ENCODE peak calls at places on chromosomes 1 and 21, in nine cellular contexts. E, D, T, I, B, H, R, J and Q are unnamed samples.

GRCh38 chr1:117512728-117513321 is 93.0 kb upstream of the TENT5C start:
- DNase-seq in E (peak; percentile 52), D (no peak), T (no peak), I (no peak), B (no peak), H (no peak), R (no peak), J (no peak), Q (peak; percentile 34)

GRCh38 chr1:107220036-107220435 is 79.2 kb downstream of the NTNG1 start:
- DNase-seq in E (no peak), D (no peak), T (no peak), I (no peak), B (no peak), H (no peak), R (no peak), J (no peak), Q (no peak)

GRCh38 chr1:184974837-184975115 is 468 bp upstream of the NIBAN1 start:
- DNase-seq in E (no peak), D (no peak), T (no peak), I (no peak), B (no peak), H (no peak), R (no peak), J (no peak), Q (no peak)

GRCh38 chr1:1358433-1359201 is at the start of gene MXRA8:
- DNase-seq in E (peak; percentile 96), D (peak; percentile 81), T (no peak), I (peak; percentile 6), B (no peak), H (no peak), R (peak; percentile 62), J (peak; percentile 39), Q (no peak)

GRCh38 chr1:234851450-234852438 is 241.8 kb upstream of the IRF2BP2 start:
- DNase-seq in E (no peak), D (peak; percentile 75), T (no peak), I (no peak), B (no peak), H (no peak), R (peak; percentile 40), J (no peak), Q (peak; percentile 86)

GRCh38 chr1:207579436-207579799 is 65.5 kb upstream of the CR1L start:
- DNase-seq in E (peak; percentile 73), D (no peak), T (no peak), I (no peak), B (peak; percentile 77), H (no peak), R (peak; percentile 67), J (peak; percentile 50), Q (peak; percentile 70)

GRCh38 chr1:241532864-241533263 is 686 bp downstream of the KMO start:
- DNase-seq in E (no peak), D (no peak), T (no peak), I (no peak), B (no peak), H (no peak), R (peak; percentile 8), J (no peak), Q (no peak)

GRCh38 chr1:174788981-174789380 is 210.8 kb upstream of the CACYBP start:
- DNase-seq in E (peak; percentile 59), D (no peak), T (no peak), I (no peak), B (no peak), H (no peak), R (no peak), J (no peak), Q (peak; percentile 60)

GRCh38 chr21:41943468-41944250 is 10.2 kb downstream of the C2CD2 start:
- DNase-seq in E (no peak), D (no peak), T (no peak), I (no peak), B (no peak), H (no peak), R (no peak), J (peak; percentile 70), Q (no peak)

GRCh38 chr1:97353094-97353493 is 567.7 kb downstream of the DPYD start:
- DNase-seq in E (no peak), D (no peak), T (no peak), I (no peak), B (no peak), H (no peak), R (no peak), J (peak; percentile 2), Q (no peak)

GRCh38 chr1:151809625-151810556 is 4.7 kb upstream of the LINGO4 start:
- DNase-seq in E (no peak), D (no peak), T (no peak), I (no peak), B (no peak), H (no peak), R (no peak), J (no peak), Q (no peak)

GRCh38 chr1:61293986-61294504 is 211.7 kb downstream of the NFIA start:
- DNase-seq in E (peak; percentile 52), D (no peak), T (no peak), I (no peak), B (no peak), H (no peak), R (no peak), J (no peak), Q (no peak)

GRCh38 chr1:206012086-206012859 is 9.1 kb upstream of the RAB7B start:
- DNase-seq in E (no peak), D (peak; percentile 91), T (no peak), I (no peak), B (peak; percentile 70), H (no peak), R (peak; percentile 64), J (peak; percentile 59), Q (peak; percentile 99)

GRCh38 chr1:13681921-13682320 is 18.1 kb upstream of the PRDM2 start:
- DNase-seq in E (no peak), D (no peak), T (no peak), I (no peak), B (no peak), H (no peak), R (no peak), J (no peak), Q (no peak)

GRCh38 chr1:3314561-3315271 is 139.7 kb upstream of the ARHGEF16 start:
- DNase-seq in E (peak; percentile 63), D (peak; percentile 21), T (no peak), I (no peak), B (no peak), H (no peak), R (no peak), J (no peak), Q (no peak)

GRCh38 chr1:159854101-159854692 is 8.3 kb downstream of the VSIG8 start:
- DNase-seq in E (peak; percentile 53), D (peak; percentile 91), T (no peak), I (no peak), B (peak; percentile 73), H (peak; percentile 47), R (peak; percentile 38), J (peak; percentile 64), Q (peak; percentile 29)

GRCh38 chr1:111768023-111768422 is 12.3 kb downstream of the DDX20 start:
- DNase-seq in E (no peak), D (no peak), T (no peak), I (no peak), B (no peak), H (no peak), R (no peak), J (no peak), Q (no peak)

GRCh38 chr1:8415526-8416278 is 97.8 kb downstream of the SLC45A1 start:
- DNase-seq in E (peak; percentile 72), D (no peak), T (no peak), I (no peak), B (no peak), H (no peak), R (no peak), J (no peak), Q (no peak)

GRCh38 chr1:157189096-157189495 is 50.9 kb upstream of the ETV3 start:
- DNase-seq in E (no peak), D (no peak), T (no peak), I (no peak), B (no peak), H (no peak), R (no peak), J (no peak), Q (no peak)

GRCh38 chr1:159088566-159089183 is 12.1 kb upstream of the AIM2 start:
- DNase-seq in E (peak; percentile 14), D (no peak), T (no peak), I (no peak), B (no peak), H (no peak), R (no peak), J (no peak), Q (peak; percentile 32)

GRCh38 chr1:192732787-192733186 is 76.1 kb upstream of the RGS2 start:
- DNase-seq in E (no peak), D (no peak), T (no peak), I (no peak), B (peak; percentile 20), H (no peak), R (peak; percentile 27), J (no peak), Q (peak; percentile 44)

GRCh38 chr1:227654431-227654830 is 80.7 kb downstream of the JMJD4 start:
- DNase-seq in E (peak; percentile 2), D (no peak), T (no peak), I (no peak), B (no peak), H (no peak), R (no peak), J (no peak), Q (peak; percentile 2)

GRCh38 chr1:190608282-190608681 is 130.6 kb upstream of the BRINP3 start:
- DNase-seq in E (no peak), D (no peak), T (no peak), I (no peak), B (no peak), H (no peak), R (no peak), J (no peak), Q (no peak)

GRCh38 chr1:160117709-160118183 is 2.2 kb downstream of the ATP1A2 start:
- DNase-seq in E (peak; percentile 79), D (no peak), T (no peak), I (no peak), B (no peak), H (no peak), R (no peak), J (peak; percentile 82), Q (no peak)

GRCh38 chr1:152047954-152048640 is 11.3 kb upstream of the S100A11 start:
- DNase-seq in E (peak; percentile 98), D (peak; percentile 96), T (peak; percentile 64), I (peak; percentile 70), B (peak; percentile 98), H (peak; percentile 74), R (peak; percentile 96), J (peak; percentile 69), Q (peak; percentile 99)